ENCODE peak calls at places on chromosomes 1 and 21, in ten cellular contexts. N is pancreas; G is A549; P is mammary epithelial cell; C is astrocyte of the spinal cord; I is CD8-positive, alpha-beta T cell; K is breast epithelium; W is AG10803; O is fibroblast of lung; D is right lobe of liver. B is an unnamed sample.

GRCh38 chr21:29208666-29209059 is 78.2 kb downstream of the MAP3K7CL start:
- DNase-seq in G (no peak), P (no peak), D (no peak), I (no peak), N (no peak), C (peak), W (peak), K (no peak), O (peak), B (peak)

GRCh38 chr1:234726359-234726836 is 116.4 kb upstream of the IRF2BP2 start:
- DNase-seq in N (no peak), K (no peak), W (no peak), G (no peak), D (no peak), O (no peak), C (no peak), I (no peak), P (peak), B (no peak)

GRCh38 chr1:30693820-30694219 is 29.6 kb downstream of the MATN1 start:
- DNase-seq in W (no peak), P (no peak), K (no peak), I (no peak), C (no peak), N (peak), G (no peak), D (no peak), O (no peak), B (no peak)

GRCh38 chr1:62384276-62385005 is 52.4 kb upstream of the USP1 start:
- DNase-seq in W (peak), N (no peak), I (no peak), K (no peak), G (no peak), O (peak), P (peak), C (peak), D (no peak), B (peak)

GRCh38 chr1:70196333-70196732 is 9.0 kb downstream of the LRRC40 start:
- DNase-seq in I (no peak), P (no peak), N (no peak), K (no peak), C (no peak), O (no peak), W (no peak), G (no peak), D (no peak), B (no peak)

GRCh38 chr1:221263831-221264767 is 384.9 kb downstream of the HLX start:
- DNase-seq in W (peak), C (peak), I (no peak), O (peak), G (peak), N (no peak), P (peak), K (no peak), D (peak), B (peak)

GRCh38 chr1:23384312-23385058 is 14.8 kb upstream of the ZNF436 start:
- DNase-seq in G (no peak), K (no peak), I (no peak), C (peak), O (peak), P (peak), N (peak), D (no peak), W (peak), B (no peak)

GRCh38 chr21:35942211-35943144 is 117.8 kb downstream of the SETD4 start:
- DNase-seq in C (no peak), O (no peak), P (no peak), N (no peak), K (no peak), D (no peak), W (no peak), G (no peak), I (no peak), B (no peak)

GRCh38 chr1:77830946-77831345 is 51.5 kb downstream of the MIGA1 start:
- DNase-seq in W (no peak), D (no peak), G (no peak), C (no peak), N (no peak), P (no peak), K (no peak), I (no peak), O (no peak), B (no peak)

GRCh38 chr1:58966103-58966916 is 182.5 kb upstream of the JUN start:
- DNase-seq in K (no peak), C (no peak), D (no peak), I (no peak), O (no peak), N (no peak), W (no peak), P (no peak), G (no peak), B (no peak)

GRCh38 chr1:94602312-94602711 is 60.8 kb upstream of the F3 start:
- DNase-seq in P (peak), O (peak), K (no peak), W (peak), D (no peak), C (peak), I (no peak), N (no peak), G (no peak), B (no peak)

GRCh38 chr1:12433323-12434053 is 184.5 kb downstream of the DHRS3 start:
- DNase-seq in C (peak), I (no peak), N (peak), P (no peak), O (peak), W (peak), K (no peak), G (no peak), D (peak), B (no peak)

GRCh38 chr1:84103197-84103992 is 40.7 kb upstream of the PRKACB start:
- DNase-seq in N (no peak), C (peak), O (peak), I (no peak), W (peak), D (no peak), G (peak), K (no peak), P (peak), B (peak)

GRCh38 chr1:204917802-204918201 is 47.1 kb downstream of the NFASC start:
- DNase-seq in O (no peak), N (no peak), P (no peak), I (no peak), K (no peak), D (no peak), G (no peak), C (no peak), W (no peak), B (no peak)

GRCh38 chr1:190436615-190437014 is 41.0 kb downstream of the BRINP3 start:
- DNase-seq in D (no peak), I (no peak), W (no peak), K (no peak), G (peak), N (no peak), P (peak), O (peak), C (peak), B (peak)

GRCh38 chr1:220914283-220915116 is 35.3 kb downstream of the HLX start:
- DNase-seq in O (no peak), K (no peak), I (no peak), C (no peak), D (no peak), W (no peak), N (no peak), P (no peak), G (no peak), B (no peak)

GRCh38 chr1:48644950-48645605 is 131.6 kb downstream of the BEND5 start:
- DNase-seq in O (no peak), K (no peak), I (no peak), P (no peak), C (no peak), W (no peak), N (no peak), G (no peak), D (no peak), B (no peak)

GRCh38 chr1:73862343-73862742 is 335.6 kb downstream of the LRRIQ3 start:
- DNase-seq in K (no peak), D (no peak), N (no peak), I (no peak), G (no peak), W (no peak), P (no peak), C (no peak), O (no peak), B (no peak)

GRCh38 chr1:203408485-203409229 is 57.7 kb upstream of the FMOD start:
- DNase-seq in O (peak), P (peak), W (peak), D (peak), G (no peak), N (no peak), K (peak), I (no peak), C (peak), B (peak)

GRCh38 chr21:44382536-44382935 is 29.1 kb downstream of the TRPM2 start:
- DNase-seq in N (no peak), D (no peak), K (no peak), G (no peak), P (no peak), O (no peak), W (no peak), I (no peak), C (no peak), B (no peak)

GRCh38 chr1:5286244-5286643 is 631.8 kb downstream of the AJAP1 start:
- DNase-seq in N (no peak), K (no peak), O (no peak), P (no peak), G (no peak), C (no peak), W (no peak), I (no peak), D (no peak), B (no peak)

GRCh38 chr1:3026581-3027511 is 5.6 kb downstream of the ACTRT2 start:
- DNase-seq in W (no peak), G (no peak), I (no peak), K (no peak), P (no peak), N (no peak), D (no peak), C (no peak), O (no peak), B (no peak)

GRCh38 chr1:24465638-24466037 is 37.0 kb upstream of the RCAN3 start:
- DNase-seq in P (no peak), C (no peak), K (no peak), G (no peak), N (no peak), I (no peak), W (no peak), O (no peak), D (no peak), B (no peak)

GRCh38 chr1:80675469-80675868 is 1125.3 kb upstream of the ADGRL2 start:
- DNase-seq in I (no peak), O (peak), G (no peak), K (no peak), P (no peak), N (no peak), D (no peak), C (peak), W (no peak), B (no peak)

GRCh38 chr1:76390451-76390850 is 315.9 kb downstream of the ST6GALNAC3 start:
- DNase-seq in P (no peak), O (no peak), N (no peak), K (peak), W (no peak), G (no peak), D (no peak), C (no peak), I (no peak), B (no peak)

GRCh38 chr1:185795181-185795580 is 61.0 kb downstream of the HMCN1 start:
- DNase-seq in W (peak), C (peak), O (peak), P (no peak), K (no peak), G (no peak), I (no peak), D (no peak), N (no peak), B (no peak)
- H3K4me3 ChIP-seq in W (no peak), C (no peak), O (no peak), P (no peak), K (no peak), G (no peak), I (no peak), D (no peak), N (no peak), B (no peak)

GRCh38 chr1:187949567-187949966 is 1120.8 kb downstream of the PLA2G4A start:
- DNase-seq in C (no peak), K (no peak), N (no peak), W (no peak), I (no peak), D (no peak), O (no peak), P (no peak), G (no peak), B (no peak)

GRCh38 chr1:187951817-187952216 is 1123.1 kb downstream of the PLA2G4A start:
- DNase-seq in D (no peak), W (no peak), C (no peak), I (no peak), K (no peak), O (no peak), P (no peak), N (no peak), G (no peak), B (no peak)

GRCh38 chr1:187948170-187948794 is 1119.5 kb downstream of the PLA2G4A start:
- DNase-seq in C (no peak), K (no peak), I (no peak), W (no peak), P (no peak), N (no peak), G (no peak), O (no peak), D (no peak), B (no peak)

GRCh38 chr1:187956975-187957374 is 1128.2 kb downstream of the PLA2G4A start:
- DNase-seq in W (no peak), O (peak), K (no peak), P (no peak), C (no peak), D (no peak), I (no peak), N (no peak), G (no peak), B (no peak)

DNA sequence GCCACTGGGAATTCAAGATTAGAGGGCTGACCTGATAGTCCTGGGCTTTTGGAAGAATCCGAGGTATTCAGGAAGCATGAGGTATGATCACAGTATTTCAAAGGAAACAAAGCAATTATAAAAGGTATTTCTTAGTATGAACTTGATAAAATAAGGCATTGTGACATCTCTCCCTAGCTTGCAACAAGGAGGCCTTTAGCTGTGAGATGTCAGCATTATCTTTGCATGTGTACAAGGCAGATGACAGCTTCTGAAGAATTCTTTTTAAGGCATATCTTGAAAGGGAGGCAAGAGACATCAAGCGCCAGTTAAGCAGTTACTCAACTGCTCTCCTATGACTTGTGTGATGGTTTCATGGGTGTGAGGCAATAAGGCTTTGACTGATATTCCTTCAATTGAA is 1123.7 kb downstream of the PLA2G4A start:
- DNase-seq in C (no peak), N (no peak), O (no peak), P (no peak), D (no peak), G (no peak), I (no peak), W (no peak), K (no peak), B (no peak)
- H3K4me3 ChIP-seq in C (no peak), N (no peak), O (no peak), P (no peak), D (no peak), G (no peak), I (no peak), W (no peak), K (no peak), B (no peak)

GRCh38 chr1:79082233-79082632 is 75.7 kb upstream of the ADGRL4 start:
- DNase-seq in P (no peak), O (no peak), D (no peak), W (no peak), G (no peak), N (no peak), C (no peak), I (no peak), K (no peak), B (no peak)

GRCh38 chr1:79074975-79075374 is 68.4 kb upstream of the ADGRL4 start:
- DNase-seq in K (no peak), N (no peak), O (no peak), C (no peak), W (no peak), P (peak), I (no peak), D (no peak), G (no peak), B (no peak)

GRCh38 chr1:79079770-79080169 is 73.2 kb upstream of the ADGRL4 start:
- DNase-seq in N (no peak), G (no peak), W (peak), K (no peak), O (peak), I (no peak), D (no peak), C (peak), P (peak), B (peak)
- H3K4me3 ChIP-seq in N (no peak), G (no peak), W (no peak), K (no peak), O (no peak), I (no peak), D (no peak), C (no peak), P (no peak), B (no peak)

DNA sequence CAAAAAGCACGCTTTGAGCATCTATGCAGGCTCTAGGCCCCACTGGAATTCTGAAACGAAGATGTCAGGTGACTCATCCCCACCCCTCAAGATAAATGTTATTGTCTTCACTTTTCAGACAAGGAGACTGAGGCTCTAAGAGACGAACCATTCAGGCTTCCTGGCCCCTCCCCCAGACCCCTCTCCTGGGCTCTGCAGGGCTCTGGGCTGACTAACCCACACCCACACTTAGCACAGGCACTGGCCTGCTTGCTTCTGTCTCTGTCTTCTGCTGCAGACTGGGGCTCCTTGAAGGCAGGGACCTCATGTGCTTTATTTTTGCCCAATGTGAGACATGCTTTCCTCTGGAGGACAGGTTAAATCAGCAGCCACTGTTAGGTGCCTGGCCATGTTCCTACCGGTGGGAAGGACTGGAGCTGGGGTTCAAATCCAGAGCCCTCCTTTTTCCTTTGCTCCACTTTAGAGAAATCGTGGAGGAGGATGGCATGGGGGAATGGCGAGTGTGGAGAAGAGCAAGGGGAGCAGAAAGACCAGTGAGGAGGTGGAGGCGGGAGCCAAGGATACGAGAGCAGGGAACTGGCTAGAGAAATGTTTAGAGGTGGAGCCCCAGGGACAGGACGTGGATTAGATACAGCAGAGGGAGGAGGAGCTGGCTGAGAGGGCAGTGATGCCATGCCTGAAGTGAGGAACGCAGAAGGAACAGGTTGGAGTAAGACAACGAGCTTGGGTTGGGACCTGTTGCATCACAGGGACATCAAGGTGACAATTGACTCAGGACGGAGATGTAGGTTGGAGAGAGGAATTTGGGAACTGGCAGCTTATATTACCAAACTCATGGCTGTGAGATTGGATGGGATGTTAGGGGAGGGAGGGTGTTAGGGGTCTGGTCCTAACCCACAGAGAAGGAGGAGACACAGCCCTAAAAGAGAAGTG is 1.7 kb downstream of the TMEM125 start:
- DNase-seq in C (no peak), G (no peak), N (no peak), O (no peak), K (peak), P (no peak), W (no peak), I (no peak), D (peak), B (no peak)
- H3K4me3 ChIP-seq in C (no peak), G (no peak), N (peak), O (no peak), K (no peak), P (no peak), W (no peak), I (peak), D (no peak), B (no peak)

GRCh38 chr1:113505357-113505756 is 115.0 kb downstream of the MAGI3 start:
- DNase-seq in C (no peak), I (no peak), N (no peak), P (no peak), D (no peak), G (no peak), W (no peak), K (no peak), O (no peak), B (no peak)
- H3K4me3 ChIP-seq in C (no peak), I (no peak), N (no peak), P (no peak), D (no peak), G (no peak), W (no peak), K (no peak), O (no peak), B (no peak)

DNA sequence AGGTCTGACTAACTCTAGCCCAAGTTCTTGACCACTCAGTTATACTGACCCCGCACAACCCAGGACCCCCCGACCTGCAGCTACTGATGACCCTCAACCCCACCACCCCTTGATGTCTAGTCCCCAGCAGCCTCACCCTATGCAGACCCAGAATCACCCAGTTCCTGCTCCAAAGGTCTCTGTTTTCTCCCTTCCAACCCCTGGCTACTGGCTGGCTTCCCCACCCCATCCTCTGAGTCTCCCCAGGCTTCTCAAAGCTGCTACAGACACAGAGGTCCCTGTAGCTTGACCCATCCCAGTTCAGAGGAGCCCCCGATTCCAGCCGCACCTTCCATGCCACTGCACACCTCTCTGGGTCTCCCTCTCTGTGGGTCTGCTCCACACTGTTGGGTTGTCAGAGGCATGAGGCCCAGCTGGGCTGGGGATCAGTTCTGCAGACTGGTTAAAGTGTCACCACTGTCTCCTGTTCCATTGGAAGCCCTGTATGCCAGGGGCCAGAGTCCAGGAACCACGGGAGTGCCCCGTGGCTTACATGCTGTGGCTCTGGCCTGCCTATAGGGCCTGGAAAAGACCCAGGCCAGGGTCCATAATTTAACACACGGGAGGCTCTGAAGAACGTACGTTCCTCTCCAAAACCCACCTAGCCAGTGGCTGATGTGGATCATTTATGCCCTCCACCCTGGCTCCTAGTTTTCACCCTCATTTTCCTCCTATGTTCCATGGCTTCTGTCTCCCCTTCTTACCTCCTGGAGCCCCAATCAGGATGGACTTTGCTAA is 497 bp downstream of the PKLR start:
- DNase-seq in D (peak), P (no peak), W (no peak), O (no peak), N (no peak), C (no peak), I (no peak), G (no peak), K (no peak), B (no peak)
- H3K4me3 ChIP-seq in D (peak), P (no peak), W (no peak), O (no peak), N (no peak), C (no peak), I (no peak), G (no peak), K (no peak), B (no peak)

DNA sequence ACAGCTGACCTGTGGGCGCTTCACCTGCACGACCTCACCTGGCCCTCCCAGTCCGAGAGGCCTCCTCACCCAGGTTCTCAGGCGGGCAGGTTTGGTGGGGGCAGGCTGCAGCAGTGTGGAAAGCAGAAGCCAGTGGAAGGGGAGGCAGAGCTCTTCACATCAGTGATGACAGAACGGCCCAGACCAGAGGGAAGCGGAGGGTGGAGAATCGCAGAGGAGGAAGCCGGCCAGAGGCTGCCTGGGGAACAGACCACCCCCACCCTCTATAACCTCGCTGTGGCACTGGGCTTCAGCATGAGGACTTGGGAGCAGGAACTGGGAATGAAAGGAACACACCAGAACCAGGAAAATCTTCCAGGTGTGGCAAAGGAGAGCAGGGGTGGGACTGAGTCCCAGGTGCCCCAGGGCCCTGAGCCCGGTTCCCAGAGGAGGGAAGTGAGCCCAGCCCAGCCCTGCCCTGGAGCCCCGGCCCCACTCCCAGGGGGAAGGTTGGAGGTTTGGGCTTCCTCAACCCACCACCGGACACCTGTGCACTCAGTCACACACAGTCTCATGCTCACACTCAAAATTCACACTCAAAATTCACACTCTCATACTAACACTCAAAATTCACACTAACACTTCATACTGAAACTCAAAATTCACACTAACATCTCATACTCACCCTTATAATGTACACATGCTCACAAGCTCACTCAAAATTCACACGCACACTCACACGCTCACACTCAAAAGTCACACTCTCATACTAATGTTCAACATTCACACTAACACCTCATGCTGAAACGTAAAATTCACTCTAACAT is 265.0 kb upstream of the VAMP3 start:
- DNase-seq in N (no peak), O (no peak), W (no peak), C (no peak), P (no peak), G (no peak), K (no peak), D (peak), I (no peak), B (no peak)
- H3K4me3 ChIP-seq in N (no peak), O (no peak), W (no peak), C (no peak), P (no peak), G (no peak), K (no peak), D (no peak), I (no peak), B (no peak)

B was measured in HFF-Myc.